ENCODE peak calls at places on chromosome 17, in four cellular contexts. One of them, this sample, is unnamed. For H3K4me1, the result is how much of the 10 kb centered on the place peaks cover.

GRCh38 chr17:76296186-76296585 is 11.9 kb downstream of the QRICH2 start:
- DNase-seq in testis: peak
- DNase-seq in A549: no peak
- DNase-seq in endothelial cell of umbilical vein: no peak
- DNase-seq in this sample: peak

GRCh38 chr17:45260204-45260783 is 1.6 kb downstream of the SPATA32 start:
- DNase-seq in endothelial cell of umbilical vein: no peak
- DNase-seq in A549: no peak
- DNase-seq in testis: no peak
- DNase-seq in this sample: no peak

GRCh38 chr17:83137523-83137922 is 58.1 kb downstream of the METRNL start:
- DNase-seq in endothelial cell of umbilical vein: no peak
- DNase-seq in testis: peak
- DNase-seq in A549: no peak
- DNase-seq in this sample: peak

GRCh38 chr17:57481901-57482300 is 225.6 kb downstream of the MSI2 start:
- DNase-seq in A549: no peak
- DNase-seq in endothelial cell of umbilical vein: no peak
- DNase-seq in testis: peak
- DNase-seq in this sample: no peak

GRCh38 chr17:66541461-66542182 is 239.2 kb downstream of the PRKCA start:
- DNase-seq in endothelial cell of umbilical vein: no peak
- DNase-seq in testis: peak
- DNase-seq in A549: no peak
- DNase-seq in this sample: peak

GRCh38 chr17:72955391-72956140 is 136.9 kb downstream of the SLC39A11 start:
- DNase-seq in A549: no peak
- DNase-seq in testis: no peak
- DNase-seq in endothelial cell of umbilical vein: no peak
- DNase-seq in this sample: no peak

GRCh38 chr17:43579570-43580140 is 33.5 kb upstream of the ETV4 start:
- DNase-seq in testis: no peak
- DNase-seq in endothelial cell of umbilical vein: no peak
- DNase-seq in A549: peak
- DNase-seq in this sample: no peak

GRCh38 chr17:40947929-40948328 is 10.5 kb upstream of the KRT23 start:
- DNase-seq in A549: no peak
- DNase-seq in testis: no peak
- DNase-seq in endothelial cell of umbilical vein: no peak
- DNase-seq in this sample: no peak

GRCh38 chr17:55285340-55286301 is 20.9 kb downstream of the HLF start:
- DNase-seq in testis: peak
- DNase-seq in endothelial cell of umbilical vein: peak
- DNase-seq in A549: no peak
- DNase-seq in this sample: peak

GRCh38 chr17:60863892-60864673 is 186.4 kb downstream of the BCAS3 start:
- DNase-seq in endothelial cell of umbilical vein: no peak
- DNase-seq in A549: no peak
- DNase-seq in testis: no peak
- DNase-seq in this sample: no peak

GRCh38 chr17:78242024-78242742 is 10.8 kb downstream of the TMEM235 start:
- DNase-seq in testis: no peak
- DNase-seq in endothelial cell of umbilical vein: no peak
- DNase-seq in A549: no peak
- DNase-seq in this sample: no peak

GRCh38 chr17:17445925-17446665 is 30.7 kb upstream of the MED9 start:
- DNase-seq in A549: peak
- DNase-seq in testis: no peak
- DNase-seq in endothelial cell of umbilical vein: peak
- DNase-seq in this sample: no peak

GRCh38 chr17:80337195-80337895 is 76.7 kb downstream of the RNF213 start:
- DNase-seq in endothelial cell of umbilical vein: no peak
- DNase-seq in A549: no peak
- DNase-seq in testis: no peak
- DNase-seq in this sample: no peak

GRCh38 chr17:7060165-7060890 is 16.4 kb upstream of the SLC16A11 start:
- DNase-seq in testis: no peak
- DNase-seq in A549: peak
- DNase-seq in endothelial cell of umbilical vein: peak
- DNase-seq in this sample: no peak

GRCh38 chr17:39928868-39929651 is 1.5 kb downstream of the LRRC3C start:
- DNase-seq in testis: no peak
- DNase-seq in A549: peak
- DNase-seq in endothelial cell of umbilical vein: peak
- DNase-seq in this sample: no peak

GRCh38 chr17:49898547-49899490 is 51.0 kb upstream of the TAC4 start:
- DNase-seq in endothelial cell of umbilical vein: peak
- DNase-seq in testis: no peak
- DNase-seq in A549: peak
- DNase-seq in this sample: no peak

GRCh38 chr17:39486242-39486641 is 25.0 kb downstream of the CDK12 start:
- DNase-seq in testis: no peak
- DNase-seq in endothelial cell of umbilical vein: no peak
- DNase-seq in A549: no peak
- DNase-seq in this sample: no peak

GRCh38 chr17:41140360-41141132 is at the start of gene KRTAP4-6:
- DNase-seq in testis: no peak
- DNase-seq in endothelial cell of umbilical vein: no peak
- DNase-seq in A549: no peak
- DNase-seq in this sample: no peak

GRCh38 chr17:68973098-68973929 is 18.1 kb upstream of the ABCA8 start:
- DNase-seq in testis: no peak
- DNase-seq in A549: no peak
- DNase-seq in endothelial cell of umbilical vein: peak
- DNase-seq in this sample: no peak

DNA sequence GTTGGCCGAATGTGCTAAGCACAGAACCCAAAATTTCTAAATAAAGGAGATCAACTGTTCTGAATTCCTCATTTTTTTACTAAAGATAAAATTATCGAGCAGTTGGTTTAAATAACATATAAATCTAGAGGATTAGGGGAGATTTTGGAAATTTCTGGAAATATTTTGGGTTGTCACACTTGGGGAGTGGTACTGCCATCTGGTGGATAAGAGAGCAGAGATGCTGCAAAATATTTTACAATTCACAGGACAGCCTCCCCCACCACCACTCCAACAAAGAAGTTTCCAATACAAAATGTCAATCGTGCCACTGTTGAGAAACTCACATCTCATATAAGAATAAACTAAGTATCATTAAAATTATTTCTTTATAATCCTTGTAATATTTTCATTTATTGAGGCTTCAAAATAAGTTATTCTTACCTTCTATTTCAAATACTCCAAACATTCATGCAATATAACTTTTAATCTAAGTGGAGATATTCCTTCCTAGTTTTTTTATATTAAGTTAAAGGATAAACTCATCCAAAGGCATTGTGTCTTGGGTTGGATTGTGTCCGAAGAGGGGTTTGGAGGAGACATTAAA is 17.0 kb upstream of the ABCA8 start:
- DNase-seq in A549: peak
- DNase-seq in endothelial cell of umbilical vein: peak
- DNase-seq in testis: peak
- DNase-seq in this sample: peak
- H3K4me1 ChIP-seq in A549: under half
- H3K4me1 ChIP-seq in endothelial cell of umbilical vein: under half
- H3K4me1 ChIP-seq in testis: under half
- H3K4me1 ChIP-seq in this sample: under half

DNA sequence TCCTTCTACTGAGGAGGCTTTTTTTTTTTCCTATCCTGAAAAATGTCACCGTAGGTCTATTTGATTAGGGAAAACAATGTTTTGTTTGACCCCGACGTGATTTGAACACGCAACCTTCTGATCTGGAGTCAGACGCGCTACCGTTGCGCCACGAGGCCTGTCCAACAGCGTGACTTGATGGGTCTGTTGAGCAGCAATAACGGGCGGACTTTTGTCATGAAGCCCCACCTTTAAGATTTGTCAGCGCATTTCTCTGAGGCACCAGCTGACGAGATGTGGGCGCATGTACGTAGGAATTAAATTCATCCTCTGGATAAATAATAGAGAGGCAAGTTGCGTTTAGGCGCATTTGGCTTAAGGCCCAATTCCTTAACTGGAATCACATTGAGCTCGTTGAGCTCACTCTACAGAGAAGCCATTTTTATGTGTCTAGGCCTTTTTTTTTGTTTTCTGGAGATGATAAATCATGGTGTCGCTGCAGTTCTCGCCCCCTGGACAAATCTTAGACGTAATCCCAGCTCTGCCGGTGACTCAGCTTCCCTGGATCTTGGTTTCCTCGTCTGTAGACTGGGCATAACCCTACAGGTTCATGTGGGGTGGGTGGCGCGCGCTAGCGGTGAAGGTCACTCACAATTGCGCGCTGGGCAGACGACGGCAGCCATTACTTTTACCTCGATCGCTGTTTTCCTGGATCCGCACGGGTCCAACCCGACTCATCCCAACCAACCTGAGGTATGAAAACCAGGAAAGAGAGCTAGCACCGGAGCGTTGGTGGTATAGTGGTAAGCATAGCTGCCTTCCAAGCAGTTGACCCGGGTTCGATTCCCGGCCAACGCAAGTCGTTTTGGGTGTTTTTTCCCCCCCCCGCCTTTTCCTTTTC is 10.6 kb upstream of the AURKB start:
- DNase-seq in endothelial cell of umbilical vein: peak
- DNase-seq in A549: peak
- DNase-seq in testis: peak
- DNase-seq in this sample: peak
- TF ChIP-seq POLR2A in endothelial cell of umbilical vein: peak
- TF ChIP-seq POLR2A in A549: peak
- TF ChIP-seq POLR2A in testis: no peak
- TF ChIP-seq POLR2A in this sample: peak

GRCh38 chr17:8156174-8156992 is 4.2 kb upstream of the PER1 start:
- DNase-seq in endothelial cell of umbilical vein: peak
- DNase-seq in testis: peak
- DNase-seq in A549: peak
- DNase-seq in this sample: peak
- TF ChIP-seq CTCF in endothelial cell of umbilical vein: no peak
- TF ChIP-seq CTCF in testis: no peak
- TF ChIP-seq CTCF in A549: no peak
- TF ChIP-seq CTCF in this sample: peak

DNA sequence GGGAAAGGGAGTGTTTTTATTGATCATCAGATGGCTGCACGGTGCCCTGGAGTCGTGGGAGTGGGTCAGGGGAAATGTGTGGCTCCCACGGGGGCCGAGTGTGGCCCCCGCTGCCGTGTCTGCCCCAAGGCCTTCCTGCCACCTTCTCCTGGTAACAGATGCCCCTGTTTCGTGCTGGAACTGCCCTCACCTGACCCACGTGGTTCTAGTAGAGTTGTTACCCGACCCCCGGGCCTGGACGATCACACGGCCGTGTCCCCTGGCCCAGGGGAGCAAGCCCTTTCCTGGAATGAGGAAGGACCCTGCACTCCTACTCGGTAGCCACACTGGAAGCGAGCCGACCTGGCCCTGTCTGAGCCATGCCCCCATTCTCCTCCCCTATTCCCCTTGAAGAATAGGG is 37.6 kb downstream of the ACTG1 start:
- DNase-seq in A549: no peak
- DNase-seq in testis: no peak
- DNase-seq in endothelial cell of umbilical vein: no peak
- DNase-seq in this sample: no peak
- H3K4me1 ChIP-seq in A549: under half
- H3K4me1 ChIP-seq in testis: under half
- H3K4me1 ChIP-seq in endothelial cell of umbilical vein: under half
- H3K4me1 ChIP-seq in this sample: under half

GRCh38 chr17:35371934-35372333 is 1.5 kb downstream of the SLFN11 start:
- DNase-seq in A549: no peak
- DNase-seq in testis: no peak
- DNase-seq in endothelial cell of umbilical vein: no peak
- DNase-seq in this sample: no peak

GRCh38 chr17:35372846-35373531 is 432 bp downstream of the SLFN11 start:
- DNase-seq in endothelial cell of umbilical vein: peak
- DNase-seq in testis: no peak
- DNase-seq in A549: peak
- DNase-seq in this sample: peak

GRCh38 chr17:35374766-35375344 is 1.4 kb upstream of the SLFN11 start:
- DNase-seq in A549: no peak
- DNase-seq in testis: no peak
- DNase-seq in endothelial cell of umbilical vein: peak
- DNase-seq in this sample: no peak

GRCh38 chr17:35373984-35374765 is 754 bp upstream of the SLFN11 start:
- DNase-seq in A549: peak
- DNase-seq in endothelial cell of umbilical vein: no peak
- DNase-seq in testis: peak
- DNase-seq in this sample: peak

GRCh38 chr17:35373532-35373983 is at the start of gene SLFN11:
- DNase-seq in endothelial cell of umbilical vein: peak
- DNase-seq in testis: peak
- DNase-seq in A549: peak
- DNase-seq in this sample: peak
- TF ChIP-seq POLR2A in endothelial cell of umbilical vein: peak
- TF ChIP-seq POLR2A in testis: peak
- TF ChIP-seq POLR2A in A549: peak
- TF ChIP-seq POLR2A in this sample: peak

GRCh38 chr17:18953231-18953728 is 1.3 kb downstream of the SLC5A10 start:
- DNase-seq in testis: no peak
- DNase-seq in A549: no peak
- DNase-seq in endothelial cell of umbilical vein: no peak
- DNase-seq in this sample: no peak

GRCh38 chr17:18949566-18949965 is 2.4 kb upstream of the SLC5A10 start:
- DNase-seq in A549: no peak
- DNase-seq in testis: peak
- DNase-seq in endothelial cell of umbilical vein: no peak
- DNase-seq in this sample: peak

GRCh38 chr17:18954321-18954720 is 2.4 kb downstream of the SLC5A10 start:
- DNase-seq in testis: no peak
- DNase-seq in endothelial cell of umbilical vein: no peak
- DNase-seq in A549: no peak
- DNase-seq in this sample: no peak

GRCh38 chr17:18950944-18951905 is 740 bp upstream of the SLC5A10 start:
- DNase-seq in testis: no peak
- DNase-seq in A549: no peak
- DNase-seq in endothelial cell of umbilical vein: no peak
- DNase-seq in this sample: no peak

DNA sequence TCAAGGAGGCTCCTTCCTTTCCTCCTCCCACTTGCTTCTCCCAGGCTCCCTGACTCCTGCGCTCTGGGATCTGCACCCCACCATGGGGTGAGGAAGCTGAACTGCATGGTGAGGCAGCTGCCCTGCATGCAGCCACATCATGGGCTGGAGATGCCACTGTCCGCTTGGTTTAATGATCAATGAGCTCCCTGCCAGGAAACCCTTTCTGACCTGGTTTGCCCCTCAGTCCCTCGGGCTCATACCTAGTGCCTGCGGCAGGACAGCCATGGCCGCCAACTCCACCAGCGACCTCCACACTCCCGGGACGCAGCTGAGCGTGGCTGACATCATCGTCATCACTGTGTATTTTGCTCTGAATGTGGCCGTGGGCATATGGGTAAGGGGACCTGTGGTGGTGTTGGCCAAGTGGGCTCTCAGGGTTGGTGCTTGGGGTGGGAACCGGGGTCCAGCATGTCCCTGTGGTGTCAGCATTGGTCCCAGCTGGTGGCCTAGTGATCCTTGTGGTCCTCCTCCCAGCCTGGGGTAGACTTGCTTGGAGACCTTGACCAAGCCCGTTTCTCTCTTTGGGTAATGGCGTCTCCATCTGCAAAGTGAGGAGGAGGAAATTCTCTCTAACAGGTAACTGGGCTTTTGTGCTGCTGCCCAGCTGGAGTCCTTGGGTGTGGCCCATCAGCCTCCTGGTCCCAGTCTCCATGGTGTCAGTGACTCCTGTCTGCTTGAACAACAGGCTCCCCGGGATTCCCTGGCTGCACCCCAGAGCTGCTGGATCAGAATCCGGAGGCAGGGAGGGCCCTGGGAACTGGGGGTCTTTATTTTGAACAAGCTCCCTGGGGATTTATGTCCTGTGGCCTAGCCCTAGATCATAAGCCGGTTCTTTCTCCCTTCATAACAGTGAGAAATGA is at the start of gene SLC5A10:
- DNase-seq in A549: peak
- DNase-seq in endothelial cell of umbilical vein: no peak
- DNase-seq in testis: no peak
- DNase-seq in this sample: no peak
- TF ChIP-seq CTCF in A549: no peak
- TF ChIP-seq CTCF in endothelial cell of umbilical vein: peak
- TF ChIP-seq CTCF in testis: no peak
- TF ChIP-seq CTCF in this sample: no peak

This sample was measured in ovary.